ENCODE peak calls at places on chromosomes 3 and 15, in seven cellular contexts. G is left lung; D is fibroblast of lung; O is tibial artery; A is CD8-positive, alpha-beta memory T cell; U is upper lobe of right lung; T is ovary. B is an unnamed sample. For H3K4me1 and H3K9me3, the result is how much of the 10 kb centered on the place peaks cover.

GRCh38 chr3:136838641-136839555 is 20.0 kb downstream of the SLC35G2 start:
- DNase-seq in U (no peak), T (no peak), O (no peak), G (no peak), A (no peak), D (peak), B (no peak)

GRCh38 chr3:140953028-140953960 is 11.7 kb downstream of the SLC25A36 start:
- DNase-seq in D (peak), U (no peak), T (no peak), O (no peak), G (no peak), A (no peak), B (peak)

GRCh38 chr15:92869977-92870644 is 30.0 kb upstream of the CHD2 start:
- DNase-seq in G (no peak), A (no peak), D (peak), T (no peak), O (no peak), U (no peak), B (no peak)

GRCh38 chr15:67146214-67146613 is 80.8 kb downstream of the SMAD3 start:
- DNase-seq in G (no peak), D (peak), A (no peak), T (peak), U (no peak), O (no peak), B (peak)

GRCh38 chr3:142188846-142189245 is 36.5 kb downstream of the GK5 start:
- DNase-seq in A (no peak), D (no peak), O (no peak), T (no peak), G (no peak), U (no peak), B (no peak)

GRCh38 chr15:40567111-40567510 is 2.0 kb upstream of the RPUSD2 start:
- DNase-seq in T (no peak), O (no peak), G (no peak), D (no peak), U (no peak), A (no peak), B (peak)

GRCh38 chr3:101195951-101196713 is 124.2 kb downstream of the IMPG2 start:
- DNase-seq in U (no peak), A (no peak), G (no peak), T (no peak), O (no peak), D (peak), B (peak)

GRCh38 chr3:55322649-55323048 is 164.5 kb downstream of the WNT5A start:
- DNase-seq in D (peak), O (no peak), U (no peak), T (no peak), A (no peak), G (no peak), B (no peak)

GRCh38 chr3:42691861-42692666 is 6.7 kb downstream of the KLHL40 start:
- DNase-seq in D (no peak), U (peak), O (peak), T (no peak), A (no peak), G (peak), B (no peak)

GRCh38 chr15:101039461-101039860 is 120.3 kb downstream of the LRRK1 start:
- DNase-seq in U (no peak), G (no peak), A (no peak), D (peak), T (no peak), O (no peak), B (no peak)

GRCh38 chr15:101242160-101242998 is 9.5 kb downstream of the CHSY1 start:
- DNase-seq in U (no peak), G (peak), O (no peak), D (peak), A (peak), T (no peak), B (peak)

GRCh38 chr3:151315846-151316245 is 774 bp downstream of the GPR87 start:
- DNase-seq in G (no peak), O (no peak), A (no peak), U (no peak), T (no peak), D (no peak), B (no peak)

GRCh38 chr3:14141144-14141543 is 16.3 kb downstream of the TMEM43 start:
- DNase-seq in G (no peak), A (no peak), T (no peak), O (no peak), U (no peak), D (peak), B (no peak)

GRCh38 chr15:65712415-65712814 is 79.7 kb downstream of the DENND4A start:
- DNase-seq in G (no peak), U (no peak), A (no peak), T (no peak), D (no peak), O (no peak), B (no peak)
- H3K4me1 ChIP-seq in G (under half), U (under half), A (under half), T (under half), D (under half), O (under half), B (under half)

GRCh38 chr15:63857459-63857856 is 23.7 kb upstream of the HERC1 start:
- DNase-seq in T (no peak), G (no peak), D (peak), O (no peak), U (no peak), A (no peak), B (no peak)

GRCh38 chr15:63860161-63860954 is 26.6 kb upstream of the HERC1 start:
- DNase-seq in A (peak), G (no peak), T (no peak), O (no peak), U (no peak), D (no peak), B (peak)

GRCh38 chr15:63856711-63857458 is 23.1 kb upstream of the HERC1 start:
- DNase-seq in O (no peak), T (no peak), A (no peak), G (no peak), D (peak), U (no peak), B (no peak)

GRCh38 chr15:63858881-63859280 is 25.1 kb upstream of the HERC1 start:
- DNase-seq in T (no peak), D (peak), U (no peak), G (no peak), A (no peak), O (no peak), B (no peak)

GRCh38 chr15:63858448-63858847 is 24.7 kb upstream of the HERC1 start:
- DNase-seq in G (no peak), O (no peak), A (no peak), D (no peak), T (no peak), U (no peak), B (no peak)
- H3K27ac ChIP-seq in G (no peak), O (no peak), A (no peak), D (no peak), T (no peak), U (no peak), B (no peak)

DNA sequence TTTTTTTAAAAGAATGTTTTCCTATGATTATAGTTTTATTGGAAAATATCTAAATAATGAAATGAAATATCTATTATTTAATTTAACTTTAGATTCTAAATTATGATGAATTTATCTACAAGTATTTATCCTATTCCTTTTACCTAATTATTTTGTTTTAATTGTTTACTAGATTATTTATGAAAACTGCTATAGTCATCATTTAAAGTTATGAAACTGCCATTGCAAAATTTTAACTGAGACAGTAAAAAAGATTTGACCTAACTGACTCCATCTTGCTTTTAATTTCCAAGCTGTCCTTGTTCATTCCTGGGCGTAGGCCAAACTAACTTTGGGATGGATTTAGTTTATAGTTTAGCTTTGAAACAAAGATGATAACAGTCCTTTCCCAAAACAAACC is 25.9 kb upstream of the FAM3D start:
- DNase-seq in G (no peak), D (no peak), T (no peak), O (no peak), U (no peak), A (no peak), B (no peak)
- H3K9me3 ChIP-seq in G (under half), D (under half), T (under half), O (under half), U (under half), A (under half), B (under half)

DNA sequence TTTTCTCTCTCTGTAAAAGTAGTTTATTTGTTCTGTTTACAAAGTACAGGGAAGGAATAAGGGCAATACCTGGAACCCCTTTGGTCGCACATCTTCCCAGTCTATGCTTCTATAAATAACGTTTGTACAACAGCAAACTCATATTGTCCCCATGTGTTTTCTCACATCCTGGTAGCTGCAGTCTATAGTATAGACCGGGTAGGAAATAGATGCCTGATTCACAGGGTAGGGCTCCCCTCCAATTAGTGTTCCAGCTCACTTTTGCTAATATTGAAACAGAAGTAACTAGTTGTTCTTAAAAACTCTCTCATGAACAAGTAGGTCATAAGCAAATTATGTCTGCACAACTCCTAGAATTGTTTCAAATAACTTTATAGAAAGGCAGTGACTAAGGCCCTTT is 17.7 kb downstream of the ATG7 start:
- DNase-seq in D (no peak), A (no peak), G (no peak), U (no peak), O (no peak), T (no peak), B (no peak)
- H3K4me1 ChIP-seq in D (under half), A (under half), G (under half), U (half or more), O (under half), T (under half), B (under half)

DNA sequence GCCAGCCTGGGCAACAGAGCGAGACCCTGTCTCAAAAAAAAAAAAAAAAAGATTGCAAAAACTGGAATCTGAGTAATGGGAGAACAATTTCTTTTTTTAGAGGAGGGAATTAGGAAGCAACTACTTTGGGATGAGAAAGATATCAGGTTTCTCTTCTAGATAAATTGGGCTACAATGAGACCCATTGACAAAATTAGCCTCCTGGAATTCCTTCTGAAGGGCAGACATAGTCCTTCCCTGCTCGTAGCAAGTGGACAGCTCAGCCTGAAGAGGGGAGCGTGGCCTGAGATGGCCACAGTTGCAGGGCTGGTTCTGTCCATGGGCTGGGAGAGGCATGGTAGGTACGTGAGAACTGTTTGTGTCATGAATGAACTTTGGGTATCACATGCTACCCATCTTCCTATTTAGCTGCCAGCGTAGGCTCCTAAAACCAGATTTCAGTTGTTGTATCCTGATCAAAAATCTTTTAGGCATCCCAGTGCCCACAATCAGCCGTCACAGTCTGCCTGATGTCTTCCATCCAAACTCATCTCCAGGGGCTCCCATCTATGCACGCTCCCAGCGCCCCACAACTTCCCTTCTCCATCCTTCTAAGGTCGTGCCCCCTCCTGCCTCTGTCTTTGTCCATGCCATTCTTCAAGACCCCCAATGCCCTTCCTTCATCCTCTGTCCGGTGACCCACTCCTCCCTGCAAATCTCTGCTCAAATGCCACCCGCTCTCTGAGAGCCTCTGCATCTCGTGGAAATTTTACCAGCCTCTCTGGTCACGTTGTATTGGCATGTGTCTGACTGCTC is 92.0 kb upstream of the NR2E3 start:
- DNase-seq in T (no peak), D (no peak), G (no peak), O (no peak), U (no peak), A (no peak), B (no peak)
- H3K27ac ChIP-seq in T (no peak), D (no peak), G (no peak), O (no peak), U (no peak), A (no peak), B (no peak)

GRCh38 chr3:46706771-46707582 is 5.8 kb downstream of the TMIE start:
- DNase-seq in D (no peak), A (no peak), T (peak), O (no peak), G (no peak), U (peak), B (no peak)

GRCh38 chr3:46707601-46708011 is 6.4 kb downstream of the TMIE start:
- DNase-seq in D (no peak), O (no peak), A (no peak), T (peak), U (peak), G (no peak), B (no peak)

GRCh38 chr3:46703013-46703520 is 1.9 kb downstream of the TMIE start:
- DNase-seq in U (no peak), T (peak), A (no peak), G (no peak), D (no peak), O (no peak), B (no peak)

GRCh38 chr3:46705751-46706572 is 4.8 kb downstream of the TMIE start:
- DNase-seq in G (peak), D (peak), O (peak), A (no peak), U (peak), T (peak), B (no peak)

DNA sequence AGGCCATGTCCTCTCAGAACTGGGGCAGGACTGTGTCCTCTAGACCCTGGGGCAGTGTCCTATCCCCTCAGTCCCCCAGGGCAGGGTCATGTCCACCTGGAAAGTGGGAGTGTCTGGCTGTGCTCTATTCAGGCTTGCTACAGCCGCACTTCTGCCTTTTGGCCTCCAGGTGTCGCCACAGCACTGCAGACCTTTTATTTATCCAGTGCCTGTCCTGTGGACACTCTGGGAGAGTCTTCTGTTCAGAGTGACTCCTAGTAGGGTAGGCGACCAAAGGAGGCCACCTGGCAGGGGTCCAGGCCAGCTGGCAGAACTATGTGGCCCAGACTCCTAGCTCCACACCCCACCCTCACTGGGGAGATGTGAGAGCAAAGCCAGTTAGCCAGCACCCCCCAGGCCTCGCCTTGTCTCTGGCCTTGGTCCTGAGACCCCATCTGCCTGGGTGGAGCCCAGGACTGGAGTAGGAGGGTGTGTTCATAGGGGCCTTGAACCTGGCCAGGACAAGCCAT is 3.9 kb downstream of the TMIE start:
- DNase-seq in D (peak), G (peak), T (peak), U (peak), A (peak), O (peak), B (peak)
- H3K9me3 ChIP-seq in D (under half), G (under half), T (under half), U (under half), A (under half), O (under half), B (under half)

B was measured in small intestine.